ENCODE peak calls at places on chromosomes 4 and X, in four cellular contexts. A, N, T and D are unnamed samples.

GRCh38 chr4:1195109-1195671 is 22.8 kb upstream of the SPON2 start:
- DNase-seq in A (no peak), T (no peak), N (no peak), D (no peak)

GRCh38 chr4:26826721-26827120 is 33.9 kb upstream of the STIM2 start:
- DNase-seq in A (no peak), N (no peak), T (peak), D (no peak)

GRCh38 chr4:169418846-169419245 is 148.1 kb upstream of the SH3RF1 start:
- DNase-seq in A (no peak), N (no peak), T (no peak), D (no peak)

GRCh38 chr4:3466691-3467600 is 3.8 kb downstream of the DOK7 start:
- DNase-seq in A (no peak), N (no peak), T (no peak), D (no peak)

GRCh38 chrX:80879143-80879542 is 69.5 kb upstream of the BRWD3 start:
- DNase-seq in A (peak), N (no peak), T (no peak), D (no peak)

GRCh38 chr4:15003891-15004700 is 1.8 kb downstream of the CPEB2 start:
- DNase-seq in T (peak), N (no peak), A (no peak), D (no peak)

GRCh38 chr4:950136-951020 is 18.1 kb downstream of the TMEM175 start:
- DNase-seq in A (no peak), N (no peak), T (peak), D (no peak)

GRCh38 chrX:139201924-139202323 is 328.6 kb upstream of the F9 start:
- DNase-seq in N (no peak), A (no peak), T (no peak), D (no peak)

GRCh38 chr4:183485411-183486160 is 19.3 kb upstream of the ING2 start:
- DNase-seq in A (no peak), N (no peak), T (no peak), D (no peak)

GRCh38 chr4:98938386-98938785 is 9.5 kb upstream of the EIF4E start:
- DNase-seq in N (no peak), A (no peak), T (no peak), D (no peak)

GRCh38 chr4:3145251-3145908 is 70.9 kb downstream of the HTT start:
- DNase-seq in T (no peak), N (no peak), A (no peak), D (no peak)